ENCODE peak calls at places on chromosomes 7 and 10, in four cellular contexts. E is IMR-90, S is K562, R is GM12878. M is an unnamed sample.

GRCh38 chr10:25297466-25297865 is 122.7 kb downstream of the GPR158 start:
- DNase-seq in E (no peak), S (no peak), R (no peak), M (no peak)

GRCh38 chr10:69160809-69161225 is 19.2 kb upstream of the SUPV3L1 start:
- DNase-seq in R (no peak), E (peak), S (no peak), M (no peak)

GRCh38 chr7:44608916-44609648 is 2.7 kb downstream of the OGDH start:
- DNase-seq in E (no peak), R (no peak), S (no peak), M (no peak)

GRCh38 chr10:18340496-18341051 is 200.3 kb downstream of the CACNB2 start:
- DNase-seq in E (peak), S (no peak), R (no peak), M (no peak)

GRCh38 chr7:39073432-39073831 is 95.7 kb downstream of the POU6F2 start:
- DNase-seq in S (no peak), R (no peak), E (no peak), M (peak)

GRCh38 chr10:116688241-116688711 is 54.1 kb downstream of the HSPA12A start:
- DNase-seq in R (no peak), E (peak), S (no peak), M (no peak)

GRCh38 chr10:2232479-2232878 is 495.2 kb upstream of the ADARB2 start:
- DNase-seq in S (no peak), E (no peak), R (no peak), M (no peak)

GRCh38 chr10:76946268-76946667 is 691.3 kb downstream of the KCNMA1 start:
- DNase-seq in E (peak), R (no peak), S (no peak), M (no peak)

GRCh38 chr10:126959906-126960685 is 54.9 kb downstream of the DOCK1 start:
- DNase-seq in R (no peak), E (no peak), S (no peak), M (no peak)

GRCh38 chr7:24795407-24795767 is 38.1 kb upstream of the GSDME start:
- DNase-seq in R (no peak), S (no peak), E (no peak), M (no peak)

GRCh38 chr7:135661311-135662122 is 797 bp upstream of the STMP1 start:
- DNase-seq in E (no peak), S (no peak), R (no peak), M (peak)

GRCh38 chr10:4051408-4052151 is 266.6 kb upstream of the KLF6 start:
- DNase-seq in S (no peak), E (no peak), R (no peak), M (no peak)

GRCh38 chr7:151007469-151007898 is 16.7 kb downstream of the NOS3 start:
- DNase-seq in R (no peak), S (peak), E (no peak), M (peak)

GRCh38 chr7:80218723-80219122 is 84.1 kb downstream of the GNAI1 start:
- DNase-seq in S (no peak), R (no peak), E (peak), M (peak)

GRCh38 chr10:129785536-129785981 is 178.5 kb downstream of the EBF3 start:
- DNase-seq in S (no peak), R (no peak), E (no peak), M (no peak)

GRCh38 chr10:74380780-74381179 is 229.8 kb downstream of the ADK start:
- DNase-seq in R (no peak), S (no peak), E (no peak), M (peak)

GRCh38 chr7:133139350-133139749 is 57.5 kb upstream of the CHCHD3 start:
- DNase-seq in R (no peak), E (peak), S (peak), M (peak)

GRCh38 chr10:70425096-70425495 is 16.4 kb downstream of the NODAL start:
- DNase-seq in E (no peak), R (no peak), S (no peak), M (no peak)

GRCh38 chr7:84469034-84469433 is 274.4 kb upstream of the SEMA3A start:
- DNase-seq in R (no peak), S (no peak), E (peak), M (peak)

GRCh38 chr10:72567421-72567820 is 58.5 kb downstream of the MICU1 start:
- DNase-seq in S (no peak), E (peak), R (no peak), M (no peak)

GRCh38 chr7:103048833-103049232 is 25.8 kb downstream of the FBXL13 start:
- DNase-seq in R (no peak), S (no peak), E (peak), M (no peak)

GRCh38 chr10:124493191-124493936 is 31.7 kb downstream of the LHPP start:
- DNase-seq in R (no peak), E (no peak), S (no peak), M (no peak)

GRCh38 chr10:126504051-126504760 is 115.9 kb upstream of the ADAM12 start:
- DNase-seq in S (peak), E (peak), R (no peak), M (peak)

GRCh38 chr7:125506331-125506730 is 576.7 kb upstream of the POT1 start:
- DNase-seq in E (no peak), R (no peak), S (no peak), M (no peak)

GRCh38 chr10:114544045-114544659 is 113.9 kb downstream of the ABLIM1 start:
- DNase-seq in S (no peak), R (peak), E (no peak), M (no peak)

GRCh38 chr10:34781709-34782108 is 33.4 kb downstream of the PARD3 start:
- DNase-seq in R (no peak), E (no peak), S (no peak), M (no peak)

GRCh38 chr7:157694389-157694665 is 357.5 kb downstream of the DNAJB6 start:
- DNase-seq in S (no peak), R (no peak), E (no peak), M (no peak)

GRCh38 chr7:112501958-112502503 is 21.2 kb downstream of the LSMEM1 start:
- DNase-seq in E (no peak), R (no peak), S (no peak), M (no peak)

GRCh38 chr10:89389254-89389653 is 3.2 kb upstream of the IFIT1 start:
- DNase-seq in R (no peak), E (peak), S (no peak), M (peak)

GRCh38 chr7:51633006-51633405 is 316.4 kb upstream of the COBL start:
- DNase-seq in S (no peak), R (no peak), E (no peak), M (no peak)

GRCh38 chr10:42782446-42783180 is at the start of gene BMS1:
- DNase-seq in S (peak), E (peak), R (peak), M (peak)

GRCh38 chr7:78768859-78769258 is 684.6 kb downstream of the MAGI2 start:
- DNase-seq in E (no peak), R (no peak), S (no peak), M (no peak)
- TF ChIP-seq FOS in E (no peak), R (no peak), S (no peak), M (no peak)

DNA sequence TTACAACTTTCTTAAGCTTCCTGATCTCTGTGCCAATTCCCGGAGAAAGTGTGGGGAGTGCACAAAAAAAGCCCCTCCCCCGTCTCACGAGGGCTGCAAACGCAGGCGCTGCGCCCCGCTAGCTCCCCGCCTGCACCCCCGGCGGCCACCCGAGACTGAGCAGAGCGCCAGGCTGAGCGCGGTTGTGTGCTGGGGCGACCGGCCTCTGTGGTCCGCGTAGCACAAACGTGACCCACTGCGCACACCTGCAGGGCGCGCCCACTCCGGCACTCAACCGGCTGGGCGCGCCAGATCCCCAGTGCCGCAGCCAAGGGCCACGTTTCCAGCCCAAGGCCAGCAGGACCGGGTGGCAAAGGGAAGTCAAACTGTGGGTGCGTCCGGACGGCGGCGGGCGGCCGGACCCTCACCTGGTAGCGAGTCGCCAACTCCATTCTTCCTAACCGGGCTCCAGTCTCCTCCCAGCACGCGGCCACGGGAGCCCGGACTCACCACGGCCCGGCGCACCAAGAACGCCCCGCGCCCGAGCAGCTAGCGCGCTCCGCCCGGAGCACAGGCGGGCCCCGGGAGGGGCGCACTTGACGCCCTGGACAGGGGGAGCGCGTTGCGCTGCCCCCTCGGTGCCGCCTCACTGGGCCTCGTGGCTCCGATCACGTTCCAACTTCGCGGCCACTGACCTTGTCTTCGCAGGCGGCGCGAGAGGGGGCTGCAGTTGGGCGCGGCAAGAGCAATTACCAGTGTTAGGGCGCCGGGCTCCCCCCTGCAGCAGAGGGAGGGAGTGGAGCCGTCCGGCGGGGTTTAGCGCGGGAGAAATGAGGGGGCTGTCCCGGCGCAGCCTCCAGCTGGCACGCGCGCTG is at the start of gene CDCA7L:
- DNase-seq in S (peak), E (peak), R (peak), M (peak)
- TF ChIP-seq POLR2A in S (no peak), E (peak), R (peak), M (peak)

GRCh38 chr7:70470751-70471150 is 661.2 kb upstream of the GALNT17 start:
- DNase-seq in E (no peak), R (no peak), S (no peak), M (no peak)

GRCh38 chr7:70479153-70480021 is 652.6 kb upstream of the GALNT17 start:
- DNase-seq in S (no peak), E (no peak), R (no peak), M (no peak)

GRCh38 chr7:70477051-70478010 is 654.6 kb upstream of the GALNT17 start:
- DNase-seq in R (no peak), S (no peak), E (no peak), M (no peak)

GRCh38 chr7:70472580-70473239 is 659.2 kb upstream of the GALNT17 start:
- DNase-seq in S (no peak), R (no peak), E (no peak), M (no peak)

DNA sequence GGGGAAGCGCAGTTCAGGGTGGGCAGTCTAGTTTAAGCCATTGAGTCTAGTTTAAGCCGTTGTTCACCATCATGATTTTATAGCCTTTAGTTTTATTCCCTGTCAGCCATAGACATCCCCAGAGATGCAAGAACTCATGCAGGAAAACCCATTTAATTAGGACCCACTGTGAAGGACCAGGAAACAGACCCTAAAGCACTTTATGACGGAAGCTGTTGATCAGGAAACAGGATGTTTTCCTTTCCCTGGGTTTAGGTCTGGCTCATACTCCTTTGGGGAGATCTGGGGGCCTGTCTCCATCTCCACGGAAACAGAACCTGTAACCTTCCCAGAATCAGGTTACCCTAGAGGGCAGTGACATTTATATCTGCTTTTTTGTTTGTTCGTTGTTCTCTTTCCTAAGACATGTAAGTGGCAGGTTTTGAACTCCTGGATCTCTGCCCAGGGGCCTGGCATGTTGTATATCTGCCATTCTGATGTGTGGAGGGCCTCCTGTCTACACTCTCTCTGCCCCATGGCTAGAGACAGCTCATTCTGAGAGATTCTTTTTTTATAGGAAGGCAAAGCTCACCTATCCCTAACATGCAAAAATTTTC is 657.2 kb upstream of the GALNT17 start:
- DNase-seq in S (no peak), E (no peak), R (no peak), M (no peak)
- TF ChIP-seq FOS in S (no peak), E (no peak), R (no peak), M (no peak)

DNA sequence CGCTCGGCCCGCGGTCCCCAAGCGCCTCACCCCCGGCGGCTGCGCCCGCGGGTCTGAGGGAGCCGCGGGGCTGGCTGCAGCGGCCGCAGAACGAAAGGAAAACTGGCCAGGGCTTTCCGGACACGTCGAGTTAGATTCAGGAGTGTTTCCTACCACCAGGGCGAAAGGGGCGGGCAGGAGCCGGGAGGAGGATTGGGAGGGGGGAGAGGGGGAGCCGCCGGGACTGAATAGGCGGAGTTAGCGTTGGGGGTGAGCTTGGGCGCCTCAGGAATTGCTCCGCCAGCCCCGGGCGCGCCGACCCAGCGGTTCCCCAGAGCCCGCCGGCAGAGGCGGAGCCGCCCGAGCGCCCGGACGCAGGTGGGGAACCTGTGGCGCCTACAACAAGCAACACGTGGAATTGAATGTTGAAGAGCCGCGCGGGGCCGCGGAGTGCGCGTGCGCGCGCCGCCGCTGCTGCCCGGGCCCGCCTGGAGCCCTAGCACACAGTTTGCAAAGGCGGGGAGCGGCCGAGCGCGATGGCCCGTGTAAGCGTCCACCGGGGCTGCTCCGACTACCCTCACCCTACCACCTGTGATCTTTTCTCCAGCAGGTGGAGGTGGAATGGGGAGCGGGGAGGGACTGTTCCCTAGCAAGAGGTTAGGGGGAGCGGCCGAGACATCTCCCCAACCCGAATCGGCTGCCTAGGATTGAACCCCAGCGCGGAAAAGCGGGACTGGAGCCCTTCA is at the start of gene CADPS2:
- DNase-seq in S (peak), E (peak), R (no peak), M (peak)
- TF ChIP-seq POLR2A in S (no peak), E (no peak), R (no peak), M (peak)

GRCh38 chr10:80466724-80467326 is 12.7 kb downstream of the TSPAN14 start:
- DNase-seq in E (no peak), S (no peak), R (no peak), M (no peak)
- TF ChIP-seq FOS in E (no peak), S (no peak), R (no peak), M (no peak)

DNA sequence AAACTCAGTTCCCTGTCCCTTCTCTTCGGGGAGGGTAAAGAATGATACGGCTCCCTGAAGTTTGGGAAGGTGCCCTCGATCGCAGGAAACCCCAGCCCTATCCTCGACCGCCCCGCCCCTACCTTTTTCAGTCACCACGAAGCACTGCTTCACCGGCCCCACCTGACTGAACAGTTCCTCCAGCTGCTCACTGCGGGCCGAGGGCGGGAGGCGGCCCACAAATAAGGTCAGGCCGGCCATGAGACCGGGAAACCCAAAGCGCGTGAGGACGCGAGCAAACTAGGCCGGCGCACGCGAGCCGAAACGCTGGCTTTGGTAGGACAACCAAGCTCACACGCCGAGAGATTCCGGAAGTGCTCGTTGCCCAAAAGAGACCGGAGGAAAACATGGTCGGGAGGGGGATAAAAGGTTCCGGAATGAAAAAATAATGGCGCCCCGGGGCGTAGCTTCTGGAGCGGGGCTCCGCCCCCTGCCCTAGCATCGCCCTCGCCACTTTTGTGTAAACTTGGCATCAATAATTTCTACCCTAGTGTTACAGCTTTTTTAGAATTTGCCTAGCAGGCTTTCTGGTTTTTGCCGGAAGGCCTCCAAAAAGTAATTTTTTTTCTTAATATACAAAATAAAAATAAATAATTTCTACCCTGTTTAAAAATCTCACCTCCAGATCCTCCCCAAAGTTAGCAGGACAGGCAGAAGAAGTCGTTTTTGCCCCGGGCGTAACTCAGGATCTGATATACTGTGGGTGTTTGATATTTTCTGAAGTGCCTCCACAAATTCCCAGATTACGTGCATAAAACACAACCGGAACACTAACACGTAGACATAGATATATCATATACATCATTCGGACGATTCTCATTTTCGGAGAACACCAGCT is at the start of gene RBM28:
- DNase-seq in E (peak), R (peak), S (peak), M (peak)
- TF ChIP-seq POLR2A in E (peak), R (peak), S (peak), M (peak)

GRCh38 chr7:23385120-23385519 is 85.2 kb downstream of the IGF2BP3 start:
- DNase-seq in R (no peak), E (no peak), S (no peak), M (no peak)
- TF ChIP-seq FOS in R (no peak), E (no peak), S (no peak), M (no peak)

DNA sequence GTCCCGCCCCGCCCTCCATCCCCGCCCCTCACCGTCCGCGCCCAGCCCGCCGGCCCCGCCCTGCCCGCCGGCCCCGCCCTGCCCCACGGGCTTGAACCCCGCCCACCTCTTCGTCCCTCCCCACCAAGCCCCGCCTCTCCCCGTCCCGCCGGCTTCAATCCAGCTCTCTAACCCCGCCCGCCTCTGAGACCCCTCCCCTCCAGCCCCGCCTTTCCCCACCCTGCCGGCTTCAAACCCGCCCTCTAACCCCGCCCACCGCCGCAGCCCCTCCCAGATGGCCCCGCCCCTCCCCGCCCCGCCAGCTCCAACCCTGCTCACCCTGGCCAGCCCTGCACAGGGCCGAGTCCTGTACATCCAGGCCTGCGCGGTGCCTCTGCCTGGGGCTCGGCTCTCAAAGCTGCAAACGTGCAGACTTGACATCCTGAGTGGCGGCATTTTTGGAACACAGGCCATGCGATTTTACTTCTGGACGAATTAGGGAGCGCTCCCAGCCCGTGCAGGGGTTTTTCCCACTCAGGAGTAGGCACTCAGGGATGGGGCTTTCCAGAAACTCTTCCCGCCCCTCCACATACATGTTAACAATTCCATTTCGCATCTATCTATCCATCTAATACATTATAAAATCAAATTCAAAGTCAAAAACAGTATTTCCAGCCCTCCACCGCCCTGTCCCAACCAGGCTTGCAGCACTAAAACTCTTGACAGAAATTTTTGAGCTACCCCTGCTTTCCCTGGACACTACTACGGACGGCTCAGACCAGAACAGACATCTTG is 475 bp upstream of the NMT2 start:
- DNase-seq in E (peak), R (peak), S (peak), M (peak)
- TF ChIP-seq POLR2A in E (no peak), R (no peak), S (no peak), M (no peak)